ENCODE peak calls at places on chromosomes 4 and X, in six cellular contexts. W is substantia nigra; L is cardiac muscle cell; M is upper lobe of right lung; E is CD4-positive, alpha-beta T cell; U is OCI-LY7. X is an unnamed sample.

GRCh38 chr4:76600447-76600846 is 165.4 kb downstream of the SHROOM3 start:
- DNase-seq in L (no peak), U (no peak), W (no peak), E (no peak), M (no peak), X (no peak)

GRCh38 chr4:52369649-52370048 is 289.5 kb downstream of the USP46 start:
- DNase-seq in L (peak; percentile 25), E (no peak), W (no peak), U (no peak), M (no peak), X (no peak)

GRCh38 chr4:87985097-87985886 is 9.8 kb downstream of the SPP1 start:
- DNase-seq in E (peak; percentile 5), W (peak; percentile 72), U (peak; percentile 42), M (peak; percentile 64), L (peak; percentile 57), X (peak; percentile 44)

GRCh38 chr4:48781968-48782367 is 1.9 kb upstream of the FRYL start:
- DNase-seq in W (no peak), U (peak; percentile 23), E (no peak), M (no peak), L (no peak), X (no peak)

GRCh38 chr4:86184216-86184915 is 175.5 kb downstream of the MAPK10 start:
- DNase-seq in L (no peak), M (no peak), U (no peak), W (no peak), E (no peak), X (no peak)

GRCh38 chr4:70709551-70710080 is 12.1 kb upstream of the RUFY3 start:
- DNase-seq in L (no peak), M (no peak), U (no peak), W (no peak), E (no peak), X (no peak)

GRCh38 chr4:22552802-22553201 is 36.9 kb upstream of the ADGRA3 start:
- DNase-seq in W (no peak), L (no peak), M (no peak), E (no peak), U (no peak), X (no peak)

GRCh38 chrX:106263817-106264216 is 95.7 kb downstream of the PWWP3B start:
- DNase-seq in E (no peak), M (no peak), L (no peak), W (no peak), U (no peak), X (no peak)

GRCh38 chr4:24248674-24249644 is 335.4 kb downstream of the DHX15 start:
- DNase-seq in M (no peak), L (peak; percentile 52), U (no peak), E (no peak), W (no peak), X (no peak)

GRCh38 chr4:101774807-101775206 is 15.7 kb upstream of the BANK1 start:
- DNase-seq in M (no peak), U (no peak), E (no peak), W (no peak), L (no peak), X (no peak)

GRCh38 chrX:67583171-67583570 is 39.4 kb downstream of the AR start:
- DNase-seq in U (no peak), M (no peak), L (no peak), W (no peak), E (no peak), X (no peak)

GRCh38 chr4:182749768-182750167 is 167.4 kb downstream of the DCTD start:
- DNase-seq in E (no peak), W (no peak), M (no peak), L (no peak), U (no peak), X (no peak)

GRCh38 chrX:81174286-81174685 is 27.4 kb downstream of the HMGN5 start:
- DNase-seq in W (no peak), L (peak; percentile 19), M (no peak), E (no peak), U (peak; percentile 14), X (no peak)

GRCh38 chr4:61528595-61528994 is 328.5 kb downstream of the ADGRL3 start:
- DNase-seq in U (no peak), M (no peak), E (no peak), L (no peak), W (no peak), X (no peak)

GRCh38 chrX:115330498-115331138 is 41.1 kb downstream of the LUZP4 start:
- DNase-seq in M (no peak), W (peak; percentile 5), U (peak; percentile 11), E (no peak), L (peak; percentile 79), X (no peak)

GRCh38 chrX:44828008-44828605 is 15.7 kb upstream of the DUSP21 start:
- DNase-seq in M (no peak), U (no peak), E (no peak), W (no peak), L (no peak), X (peak; percentile 0)

GRCh38 chrX:115650916-115651315 is 89.9 kb downstream of the PLS3 start:
- DNase-seq in L (peak; percentile 53), M (no peak), E (no peak), W (no peak), U (peak; percentile 8), X (no peak)

GRCh38 chrX:102154218-102154860 is 1.4 kb downstream of the BEX5 start:
- DNase-seq in U (no peak), E (no peak), W (peak; percentile 1), L (peak; percentile 5), M (no peak), X (peak; percentile 2)

GRCh38 chrX:129679856-129680255 is 25.1 kb upstream of the APLN start:
- DNase-seq in W (no peak), M (no peak), L (no peak), U (no peak), E (no peak), X (no peak)

GRCh38 chr4:40055379-40055872 is 1.2 kb upstream of the N4BP2 start:
- DNase-seq in M (no peak), L (peak; percentile 0), W (no peak), U (no peak), E (peak; percentile 7), X (no peak)

GRCh38 chr4:71857713-71858451 is 74.0 kb upstream of the GC start:
- DNase-seq in U (no peak), E (no peak), W (no peak), M (no peak), L (peak; percentile 96), X (no peak)

GRCh38 chr4:146244496-146244895 is 30.2 kb downstream of the REELD1 start:
- DNase-seq in W (no peak), U (no peak), L (no peak), E (no peak), M (no peak), X (no peak)

GRCh38 chr4:152535236-152535902 is 523 bp downstream of the FBXW7 start:
- DNase-seq in L (no peak), M (no peak), E (no peak), W (no peak), U (peak; percentile 36), X (no peak)

GRCh38 chr4:177119021-177119461 is 190.6 kb upstream of the NEIL3 start:
- DNase-seq in M (no peak), E (no peak), W (no peak), L (no peak), U (no peak), X (no peak)
- H3K27ac ChIP-seq in M (no peak overlapping the region), E (no peak overlapping the region), W (no peak overlapping the region), L (no peak overlapping the region), U (no peak overlapping the region), X (no peak overlapping the region)

GRCh38 chr4:83216856-83217683 is 67.5 kb downstream of the COQ2 start:
- DNase-seq in E (no peak), W (no peak), U (no peak), L (no peak), M (no peak), X (no peak)

GRCh38 chr4:83219991-83220360 is 64.6 kb downstream of the COQ2 start:
- DNase-seq in U (no peak), L (no peak), M (no peak), W (no peak), E (no peak), X (no peak)

GRCh38 chr4:83219344-83219990 is 65.1 kb downstream of the COQ2 start:
- DNase-seq in W (no peak), E (peak; percentile 13), L (no peak), U (peak; percentile 94), M (peak; percentile 67), X (no peak)

GRCh38 chr4:83214079-83214478 is 70.5 kb downstream of the COQ2 start:
- DNase-seq in W (no peak), U (no peak), L (no peak), M (no peak), E (no peak), X (no peak)

GRCh38 chr4:83217721-83218522 is 66.7 kb downstream of the COQ2 start:
- DNase-seq in E (peak; percentile 47), M (no peak), L (no peak), U (peak; percentile 95), W (no peak), X (no peak)
- H3K27ac ChIP-seq in E (peak overlapping the region; percentile 74), M (peak overlapping the region; percentile 78), L (no peak overlapping the region), U (peak overlapping the region; percentile 86), W (peak overlapping the region; percentile 10), X (peak overlapping the region; percentile 46)

DNA sequence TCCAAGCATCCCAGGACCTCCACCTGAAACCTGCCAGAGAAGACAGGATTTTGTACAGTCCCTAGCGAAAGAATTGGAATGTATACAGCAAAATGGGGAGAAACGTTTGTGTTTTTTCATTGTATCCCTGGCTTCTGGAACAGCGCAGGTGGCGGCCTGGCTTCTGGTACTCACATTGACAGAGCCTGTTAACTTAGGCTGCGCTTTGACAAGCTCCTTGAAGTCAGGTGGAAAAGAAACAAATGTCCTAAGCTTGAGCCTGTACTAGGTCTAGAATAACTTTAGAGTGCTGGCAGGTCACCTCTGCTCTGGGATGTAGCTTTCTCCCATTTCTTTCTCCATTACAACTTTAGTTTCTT is 343.7 kb upstream of the KLF3 start:
- DNase-seq in M (no peak), U (no peak), W (no peak), E (no peak), L (no peak), X (no peak)
- H3K27ac ChIP-seq in M (peak overlapping the region; percentile 61), U (no peak overlapping the region), W (peak overlapping the region; percentile 85), E (no peak overlapping the region), L (no peak overlapping the region), X (no peak overlapping the region)

GRCh38 chr4:122701965-122702364 is 30.5 kb upstream of the BBS12 start:
- DNase-seq in L (no peak), M (no peak), U (no peak), E (no peak), W (no peak), X (no peak)

GRCh38 chr4:122702939-122703338 is 29.6 kb upstream of the BBS12 start:
- DNase-seq in E (no peak), L (no peak), U (no peak), W (no peak), M (no peak), X (no peak)

GRCh38 chr4:122701061-122701460 is 31.4 kb upstream of the BBS12 start:
- DNase-seq in E (no peak), W (no peak), L (no peak), M (no peak), U (no peak), X (no peak)

GRCh38 chr4:122703868-122704267 is 28.6 kb upstream of the BBS12 start:
- DNase-seq in E (no peak), L (no peak), U (no peak), M (no peak), W (no peak), X (no peak)

DNA sequence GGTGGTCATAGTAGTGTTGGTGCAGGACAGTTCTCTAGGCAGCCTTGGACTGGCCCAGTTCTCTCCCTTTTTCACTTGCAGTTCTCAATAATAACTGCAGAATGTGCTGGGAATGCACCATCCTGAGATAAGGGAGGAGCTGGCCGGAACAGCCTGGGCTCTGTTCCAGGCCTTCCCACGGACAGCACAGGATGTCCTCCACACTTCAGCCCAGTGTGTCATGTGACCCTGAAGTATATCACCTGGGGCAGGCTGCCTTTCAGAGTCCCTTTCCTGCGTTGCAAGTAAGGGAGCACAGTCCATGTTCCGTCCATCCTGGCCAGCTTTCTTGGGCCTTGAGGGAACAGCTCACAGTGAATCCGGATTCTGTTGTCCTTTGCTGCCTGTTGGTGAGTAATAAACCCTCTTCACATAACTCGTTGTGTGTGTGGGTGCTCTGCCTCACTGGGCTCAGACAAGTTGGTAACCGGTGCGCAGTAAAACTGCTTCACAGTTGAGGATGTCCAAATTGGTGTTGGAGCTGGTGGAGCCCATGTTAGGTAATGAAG is 32.3 kb upstream of the BBS12 start:
- DNase-seq in U (no peak), E (no peak), W (no peak), M (no peak), L (peak; percentile 30), X (no peak)
- H3K27ac ChIP-seq in U (no peak overlapping the region), E (no peak overlapping the region), W (no peak overlapping the region), M (no peak overlapping the region), L (no peak overlapping the region), X (no peak overlapping the region)